ENCODE peak calls at places on chromosomes 4 and X, in five cellular contexts. L is neuronal stem cell, S is H9, P is IMR-90, I is mesendoderm. U is an unnamed sample.

GRCh38 chr4:108119199-108119800 is 49.4 kb downstream of the LEF1 start:
- DNase-seq in L (no peak), S (no peak), P (no peak), I (no peak), U (no peak)

GRCh38 chrX:40154853-40155616 is 57.3 kb upstream of the BCOR start:
- DNase-seq in L (no peak), S (peak), P (peak), I (peak), U (peak)

GRCh38 chr4:96677499-96677898 is 837.6 kb downstream of the PDHA2 start:
- DNase-seq in L (no peak), S (no peak), P (no peak), I (no peak), U (no peak)

GRCh38 chrX:25158635-25159034 is 142.9 kb upstream of the ARX start:
- DNase-seq in L (no peak), S (no peak), P (no peak), I (no peak), U (no peak)

GRCh38 chrX:97683256-97683655 is 799.5 kb downstream of the RPA4 start:
- DNase-seq in L (no peak), S (no peak), P (no peak), I (no peak), U (no peak)

GRCh38 chrX:65668362-65669310 is 1.2 kb downstream of the MSN start:
- DNase-seq in L (peak), S (peak), P (peak), I (peak), U (no peak)

GRCh38 chr4:67522851-67523671 is 22.2 kb downstream of the CENPC start:
- DNase-seq in L (no peak), S (no peak), P (peak), I (no peak), U (no peak)

GRCh38 chr4:158122501-158122900 is 50.3 kb downstream of the GASK1B start:
- DNase-seq in L (no peak), S (no peak), P (peak), I (no peak), U (no peak)

GRCh38 chr4:123298798-123299197 is 97.8 kb upstream of the SPRY1 start:
- DNase-seq in L (no peak), S (no peak), P (no peak), I (no peak), U (no peak)

GRCh38 chrX:73266766-73267165 is 52.1 kb upstream of the NAP1L2 start:
- DNase-seq in L (no peak), S (no peak), P (no peak), I (no peak), U (no peak)

GRCh38 chrX:119343856-119344255 is 55.3 kb upstream of the SLC25A43 start:
- DNase-seq in L (no peak), S (no peak), P (no peak), I (no peak), U (no peak)

GRCh38 chr4:169103966-169104412 is 93.9 kb upstream of the CBR4 start:
- DNase-seq in L (peak), S (peak), P (no peak), I (peak), U (no peak)

GRCh38 chr4:108276690-108277089 is 108.0 kb upstream of the LEF1 start:
- DNase-seq in L (no peak), S (no peak), P (no peak), I (no peak), U (no peak)

GRCh38 chrX:41688835-41689234 is at the start of gene GPR34:
- DNase-seq in L (no peak), S (no peak), P (no peak), I (no peak), U (no peak)

GRCh38 chr4:152321408-152321807 is 214.5 kb downstream of the FBXW7 start:
- DNase-seq in L (no peak), S (no peak), P (no peak), I (no peak), U (no peak)

GRCh38 chr4:56764775-56765174 is 56.7 kb downstream of the SPINK2 start:
- DNase-seq in L (no peak), S (no peak), P (peak), I (no peak), U (no peak)

GRCh38 chr4:128862608-128863313 is 53.3 kb downstream of the JADE1 start:
- DNase-seq in L (no peak), S (no peak), P (peak), I (peak), U (no peak)

GRCh38 chrX:130916636-130917422 is 13.8 kb upstream of the ENOX2 start:
- DNase-seq in L (peak), S (peak), P (peak), I (peak), U (peak)

GRCh38 chrX:111041018-111041462 is 55.0 kb upstream of the PAK3 start:
- DNase-seq in L (no peak), S (no peak), P (peak), I (no peak), U (peak)

GRCh38 chrX:39145859-39146258 is 344.6 kb downstream of the MID1IP1 start:
- DNase-seq in L (no peak), S (no peak), P (no peak), I (no peak), U (no peak)

GRCh38 chr4:12965334-12965733 is 518.8 kb downstream of the RAB28 start:
- DNase-seq in L (peak), S (no peak), P (no peak), I (peak), U (no peak)

GRCh38 chrX:65488496-65488895 is 46.1 kb downstream of the LAS1L start:
- DNase-seq in L (no peak), S (no peak), P (peak), I (peak), U (peak)

GRCh38 chr4:138669479-138670165 is 346.0 kb upstream of the NOCT start:
- DNase-seq in L (no peak), S (no peak), P (peak), I (no peak), U (no peak)

GRCh38 chr4:108651068-108651794 is 832 bp downstream of the OSTC start:
- DNase-seq in L (peak), S (no peak), P (peak), I (peak), U (peak)

GRCh38 chr4:99945718-99946345 is 586 bp downstream of the DNAJB14 start:
- DNase-seq in L (peak), S (no peak), P (peak), I (peak), U (peak)

GRCh38 chrX:50447535-50447934 is 23.1 kb downstream of the DGKK start:
- DNase-seq in L (no peak), S (no peak), P (no peak), I (no peak), U (no peak)

GRCh38 chrX:69137371-69137881 is 27.8 kb downstream of the PJA1 start:
- DNase-seq in L (no peak), S (peak), P (peak), I (peak), U (no peak)

GRCh38 chr4:69038582-69038981 is 57.7 kb upstream of the UGT2B7 start:
- DNase-seq in L (no peak), S (no peak), P (peak), I (no peak), U (no peak)

GRCh38 chr4:134027931-134028330 is 173.7 kb downstream of the PABPC4L start:
- DNase-seq in L (no peak), S (no peak), P (peak), I (no peak), U (peak)

GRCh38 chrX:131816551-131817136 is 206.5 kb upstream of the STK26 start:
- DNase-seq in L (no peak), S (no peak), P (peak), I (no peak), U (peak)

GRCh38 chr4:55336138-55337034 is 9.7 kb upstream of the SRD5A3 start:
- DNase-seq in L (no peak), S (no peak), P (no peak), I (no peak), U (no peak)

GRCh38 chr4:159941076-159941475 is 838.2 kb downstream of the RAPGEF2 start:
- DNase-seq in L (no peak), S (no peak), P (no peak), I (no peak), U (no peak)

GRCh38 chrX:3250946-3251345 is 95.5 kb downstream of the MXRA5 start:
- DNase-seq in L (no peak), S (no peak), P (peak), I (no peak), U (no peak)

GRCh38 chr4:81870275-81870674 is 398.6 kb upstream of the RASGEF1B start:
- DNase-seq in L (no peak), S (no peak), P (no peak), I (no peak), U (no peak)

GRCh38 chrX:29478336-29479069 is 736.9 kb upstream of the MAGEB2 start:
- DNase-seq in L (peak), S (peak), P (peak), I (peak), U (no peak)

GRCh38 chrX:54564942-54565341 is 34.9 kb downstream of the GNL3L start:
- DNase-seq in L (no peak), S (no peak), P (peak), I (no peak), U (no peak)

GRCh38 chrX:54570332-54570731 is 40.3 kb downstream of the GNL3L start:
- DNase-seq in L (no peak), S (no peak), P (no peak), I (no peak), U (no peak)
- H2BK5ac ChIP-seq in L (no peak), S (no peak), P (no peak), I (no peak), U (no peak)

GRCh38 chrX:46327229-46328081 is 217.8 kb downstream of the ZNF674 start:
- DNase-seq in L (peak), S (peak), P (no peak), I (peak), U (no peak)
- H2BK5ac ChIP-seq in L (no peak), S (peak), P (no peak), I (peak), U (peak)

GRCh38 chrX:11949291-11949690 is 189.0 kb upstream of the FRMPD4 start:
- DNase-seq in L (no peak), S (no peak), P (no peak), I (no peak), U (no peak)

GRCh38 chrX:11953615-11954014 is 184.7 kb upstream of the FRMPD4 start:
- DNase-seq in L (peak), S (no peak), P (peak), I (peak), U (no peak)

GRCh38 chrX:11952176-11952720 is 186.0 kb upstream of the FRMPD4 start:
- DNase-seq in L (no peak), S (no peak), P (peak), I (peak), U (no peak)

GRCh38 chrX:11954196-11954595 is 184.1 kb upstream of the FRMPD4 start:
- DNase-seq in L (no peak), S (no peak), P (no peak), I (no peak), U (no peak)
- H2BK5ac ChIP-seq in L (no peak), S (no peak), P (peak), I (no peak), U (no peak)

GRCh38 chr4:26891867-26892266 is 31.2 kb downstream of the STIM2 start:
- DNase-seq in L (no peak), S (no peak), P (no peak), I (no peak), U (no peak)

GRCh38 chr4:26891054-26891453 is 30.4 kb downstream of the STIM2 start:
- DNase-seq in L (no peak), S (no peak), P (no peak), I (no peak), U (peak)

GRCh38 chr4:26896636-26897035 is 36.0 kb downstream of the STIM2 start:
- DNase-seq in L (no peak), S (no peak), P (peak), I (no peak), U (no peak)

GRCh38 chr4:26892480-26893150 is 32.0 kb downstream of the STIM2 start:
- DNase-seq in L (no peak), S (no peak), P (no peak), I (no peak), U (no peak)

GRCh38 chr4:26893491-26893890 is 32.9 kb downstream of the STIM2 start:
- DNase-seq in L (no peak), S (no peak), P (peak), I (no peak), U (no peak)
- H2BK5ac ChIP-seq in L (no peak), S (no peak), P (no peak), I (no peak), U (no peak)

GRCh38 chr4:59968796-59969195 is 1231.3 kb upstream of the ADGRL3 start:
- DNase-seq in L (no peak), S (no peak), P (no peak), I (no peak), U (no peak)
- H2BK5ac ChIP-seq in L (no peak), S (no peak), P (no peak), I (no peak), U (peak)

GRCh38 chr4:47274931-47275330 is 188.6 kb downstream of the COMMD8 start:
- DNase-seq in L (no peak), S (no peak), P (peak), I (no peak), U (no peak)

DNA sequence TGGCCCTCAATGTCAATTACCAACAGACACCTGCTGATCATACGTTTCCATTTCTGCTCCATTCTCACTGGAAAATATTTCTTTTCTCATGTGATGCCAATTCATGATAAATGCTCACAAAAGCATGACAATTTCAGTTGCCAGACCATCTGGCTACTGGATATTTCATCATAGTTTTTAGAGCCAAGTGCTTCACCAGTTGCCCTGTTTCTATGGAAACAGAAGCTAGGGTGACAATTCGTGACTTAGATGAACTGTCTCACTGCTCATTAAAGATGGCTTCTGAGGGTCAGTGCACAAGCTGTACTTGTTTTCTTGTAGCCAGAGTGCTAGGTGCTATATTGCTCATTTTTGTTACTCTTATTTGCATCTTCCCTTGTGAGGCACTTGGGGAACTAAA is 184.9 kb downstream of the COMMD8 start:
- DNase-seq in L (no peak), S (no peak), P (no peak), I (no peak), U (no peak)
- H2BK5ac ChIP-seq in L (no peak), S (no peak), P (peak), I (no peak), U (no peak)

DNA sequence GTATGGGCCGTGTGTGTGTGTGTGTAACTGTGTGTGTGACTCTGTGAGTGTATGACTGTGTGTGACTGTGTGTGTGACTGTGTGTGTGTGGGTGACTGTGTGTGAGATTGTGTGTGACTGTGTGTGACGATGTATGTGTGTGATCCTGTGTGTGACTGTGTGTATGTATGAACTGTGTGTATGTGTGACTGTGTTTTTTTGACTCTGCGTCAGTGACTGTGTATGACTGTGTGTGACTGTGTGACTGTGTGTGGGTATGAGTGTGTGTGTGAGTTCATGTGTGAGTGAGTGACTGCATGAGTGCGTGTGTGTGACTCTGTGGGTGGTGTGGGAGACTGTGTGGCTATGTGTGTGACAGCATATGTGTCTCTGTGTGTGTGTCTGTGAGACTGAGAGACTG is 81.8 kb downstream of the ZNF718 start:
- DNase-seq in L (no peak), S (no peak), P (no peak), I (no peak), U (no peak)
- H2BK5ac ChIP-seq in L (no peak), S (no peak), P (no peak), I (no peak), U (no peak)